ENCODE peak calls at places on chromosome X, in eight cellular contexts. I, X, D, T, H, N, A and U are unnamed samples.

GRCh38 chrX:153725039-153725831 is 579 bp downstream of the ABCD1 start:
- DNase-seq in N (peak), D (peak), A (no peak), X (peak), I (no peak), H (no peak), T (no peak), U (no peak)

GRCh38 chrX:137198040-137198439 is 164.2 kb upstream of the GPR101 start:
- DNase-seq in I (no peak), N (no peak), H (no peak), X (no peak), A (no peak), T (no peak), D (no peak), U (no peak)

GRCh38 chrX:122579521-122579920 is 604.6 kb upstream of the GRIA3 start:
- DNase-seq in T (no peak), I (no peak), D (no peak), X (no peak), N (no peak), A (peak), H (no peak), U (no peak)

GRCh38 chrX:150478496-150479492 is 89.6 kb upstream of the MTM1 start:
- DNase-seq in D (no peak), H (no peak), A (no peak), X (no peak), T (no peak), N (no peak), I (no peak), U (no peak)

GRCh38 chrX:10519278-10519677 is 101.1 kb downstream of the MID1 start:
- DNase-seq in N (no peak), T (no peak), A (no peak), H (no peak), I (no peak), D (no peak), X (no peak), U (no peak)

GRCh38 chrX:10467793-10468192 is 152.6 kb downstream of the MID1 start:
- DNase-seq in I (no peak), A (peak), N (no peak), X (no peak), T (no peak), H (no peak), D (no peak), U (no peak)

GRCh38 chrX:69362889-69363288 is 141.2 kb upstream of the NALF2 start:
- DNase-seq in T (no peak), X (no peak), I (peak), H (no peak), D (no peak), A (no peak), N (no peak), U (no peak)

GRCh38 chrX:77788050-77788449 is 2.0 kb upstream of the ATRX start:
- DNase-seq in N (no peak), A (peak), T (peak), X (no peak), H (no peak), I (no peak), D (peak), U (no peak)

GRCh38 chrX:150680974-150681373 is 12.2 kb upstream of the MTMR1 start:
- DNase-seq in N (no peak), T (no peak), A (peak), D (peak), I (no peak), X (peak), H (no peak), U (no peak)

GRCh38 chrX:39787999-39788398 is 309.8 kb downstream of the BCOR start:
- DNase-seq in D (no peak), I (no peak), T (no peak), X (no peak), H (no peak), N (no peak), A (no peak), U (no peak)

GRCh38 chrX:150329282-150329681 is 33.8 kb upstream of the MAMLD1 start:
- DNase-seq in N (no peak), D (peak), A (no peak), H (no peak), T (no peak), I (no peak), X (no peak), U (no peak)

DNA sequence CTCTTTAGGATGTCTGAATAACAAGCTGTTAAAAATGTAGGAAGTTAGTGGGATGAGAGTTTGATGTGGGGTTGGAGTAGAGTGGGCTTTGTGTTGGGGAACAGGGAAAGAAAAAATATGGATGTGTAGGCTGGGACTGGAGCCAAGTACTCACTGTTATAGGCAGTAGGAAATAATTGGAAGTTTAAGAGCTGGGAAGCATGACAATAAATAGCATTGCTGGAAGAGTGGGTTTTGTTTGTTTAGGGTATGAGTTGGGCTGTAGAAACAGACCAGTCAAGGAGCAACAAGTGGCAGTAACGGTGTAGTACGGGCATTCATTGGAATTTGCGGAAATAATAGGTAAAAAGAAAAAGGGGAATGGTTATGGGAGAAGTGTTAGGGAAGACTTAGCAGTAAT is 81.6 kb downstream of the KDM6A start:
- DNase-seq in I (no peak), A (no peak), N (no peak), T (no peak), H (no peak), D (no peak), X (no peak), U (no peak)
- H3K27ac ChIP-seq in I (no peak), A (no peak), N (no peak), T (no peak), H (no peak), D (no peak), X (peak), U (no peak)

GRCh38 chrX:17656035-17656418 is 81.3 kb upstream of the SCML1 start:
- DNase-seq in H (no peak), X (peak), A (no peak), D (no peak), T (no peak), I (no peak), N (peak), U (no peak)

GRCh38 chrX:17656556-17656955 is 80.7 kb upstream of the SCML1 start:
- DNase-seq in T (no peak), I (no peak), N (peak), H (no peak), D (no peak), X (no peak), A (no peak), U (no peak)

GRCh38 chrX:17654116-17654515 is 83.2 kb upstream of the SCML1 start:
- DNase-seq in N (no peak), H (no peak), D (no peak), X (no peak), A (no peak), T (peak), I (no peak), U (no peak)

DNA sequence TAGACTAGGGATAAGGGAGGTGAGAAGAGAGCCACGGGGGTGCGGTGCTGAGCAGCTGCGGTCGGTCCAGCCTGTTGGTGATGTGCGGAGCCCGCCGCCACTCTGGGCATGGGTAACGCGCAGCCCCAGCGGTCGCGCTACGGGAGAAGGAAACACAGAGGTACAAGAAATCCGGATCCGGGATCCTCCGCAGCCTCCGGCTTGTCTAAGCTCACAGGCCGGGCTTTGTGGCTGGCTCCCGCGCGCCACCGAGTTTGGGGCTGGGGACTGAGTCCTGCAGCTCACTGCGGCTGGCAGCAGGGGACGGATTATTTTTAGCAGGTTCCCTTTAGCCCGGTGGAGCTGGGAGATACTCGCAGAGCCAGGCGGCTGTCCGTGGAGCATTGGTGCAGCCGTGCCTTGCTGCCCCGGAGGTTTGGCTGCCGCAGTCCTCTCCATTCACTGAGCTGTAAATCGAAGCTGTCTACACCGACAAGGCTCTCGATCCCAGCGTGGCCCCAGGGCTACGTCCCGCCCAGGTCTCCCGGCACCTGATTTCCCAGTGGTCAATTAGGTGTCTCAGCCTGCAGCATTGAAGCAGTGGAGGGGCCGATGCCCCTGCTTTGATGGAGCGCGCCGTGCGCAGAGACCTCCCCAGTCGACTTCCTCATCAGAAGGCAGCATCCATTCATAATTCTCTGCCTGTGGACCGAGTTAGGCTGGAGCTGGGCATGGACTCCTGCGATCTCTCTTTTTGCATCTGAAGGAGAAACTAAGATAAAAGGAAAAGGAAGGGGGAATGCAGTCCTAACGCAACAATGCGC is 81.9 kb upstream of the SCML1 start:
- DNase-seq in I (no peak), X (peak), A (peak), D (peak), N (peak), H (no peak), T (no peak), U (no peak)
- H3K4me3 ChIP-seq in I (peak), X (peak), A (no peak), D (no peak), N (peak), H (peak), T (peak), U (no peak)

GRCh38 chrX:33128048-33128805 is 83.1 kb downstream of the DMD start:
- DNase-seq in I (no peak), T (no peak), X (peak), N (no peak), A (no peak), D (no peak), H (no peak), U (no peak)
- H3K27ac ChIP-seq in I (peak), T (no peak), X (no peak), N (no peak), A (no peak), D (no peak), H (no peak), U (no peak)

GRCh38 chrX:1485033-1485432 is 32.3 kb upstream of the ASMTL start:
- DNase-seq in N (no peak), A (no peak), D (no peak), I (no peak), X (no peak), H (no peak), T (no peak), U (no peak)
- H3K4me3 ChIP-seq in N (no peak), A (no peak), D (no peak), I (no peak), X (no peak), H (no peak), T (no peak), U (no peak)

DNA sequence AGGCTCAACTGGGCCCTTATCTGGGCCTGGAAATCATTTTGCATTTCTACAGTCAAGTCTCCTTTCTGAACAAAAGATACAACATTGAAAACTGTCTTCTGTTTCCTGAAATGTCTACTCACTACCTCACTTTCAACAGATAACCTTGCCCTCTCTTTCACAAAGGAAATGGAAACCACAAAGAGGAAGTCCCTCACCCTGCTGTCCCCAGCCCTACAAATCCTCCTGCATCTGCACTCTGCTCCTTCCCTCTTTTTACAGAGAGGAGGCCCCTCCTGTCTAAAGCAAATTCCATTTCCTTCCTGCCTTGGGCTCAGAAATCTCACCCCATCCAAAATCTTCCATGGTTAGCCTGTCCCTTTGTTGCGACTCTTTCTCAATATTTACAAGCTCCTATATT is 24.8 kb upstream of the CYBB start:
- DNase-seq in H (no peak), A (no peak), N (no peak), X (no peak), T (peak), I (no peak), D (no peak), U (no peak)
- H3K27ac ChIP-seq in H (no peak), A (no peak), N (no peak), X (no peak), T (no peak), I (no peak), D (no peak), U (no peak)

GRCh38 chrX:16628954-16629595 is 20.9 kb upstream of the S100G start:
- DNase-seq in D (peak), I (no peak), T (no peak), A (no peak), X (peak), N (peak), H (no peak), U (no peak)
- H3K4me3 ChIP-seq in D (no peak), I (no peak), T (no peak), A (no peak), X (no peak), N (no peak), H (no peak), U (no peak)

GRCh38 chrX:4935846-4936245 is 1222.4 kb upstream of the PRKX start:
- DNase-seq in X (no peak), I (no peak), D (no peak), N (no peak), H (peak), A (no peak), T (no peak), U (no peak)
- H3K27ac ChIP-seq in X (no peak), I (no peak), D (no peak), N (no peak), H (no peak), A (no peak), T (no peak), U (no peak)

GRCh38 chrX:152637649-152638442 is at the start of gene GABRQ:
- DNase-seq in I (no peak), N (peak), T (no peak), X (peak), H (no peak), D (peak), A (no peak), U (peak)
- H3K4me3 ChIP-seq in I (no peak), N (peak), T (no peak), X (peak), H (no peak), D (peak), A (no peak), U (no peak)

GRCh38 chrX:107576392-107576791 is 51.9 kb upstream of the PRPS1 start:
- DNase-seq in D (no peak), I (no peak), N (no peak), X (no peak), H (no peak), T (no peak), A (no peak), U (no peak)

GRCh38 chrX:107576841-107577240 is 51.5 kb upstream of the PRPS1 start:
- DNase-seq in H (no peak), A (no peak), T (no peak), X (no peak), I (no peak), D (no peak), N (no peak), U (no peak)

GRCh38 chrX:107573016-107573415 is 55.3 kb upstream of the PRPS1 start:
- DNase-seq in D (no peak), A (no peak), I (no peak), H (no peak), X (no peak), N (no peak), T (no peak), U (no peak)

GRCh38 chrX:107574054-107574683 is 54.1 kb upstream of the PRPS1 start:
- DNase-seq in I (no peak), X (no peak), H (no peak), N (no peak), T (no peak), D (no peak), A (peak), U (no peak)

GRCh38 chrX:107574711-107575110 is 53.6 kb upstream of the PRPS1 start:
- DNase-seq in N (no peak), X (no peak), T (no peak), I (no peak), H (no peak), D (no peak), A (peak), U (no peak)
- H3K27ac ChIP-seq in N (no peak), X (no peak), T (no peak), I (no peak), H (no peak), D (no peak), A (peak), U (no peak)